ENCODE peak calls at places on chromosomes 12 and 14, in nine cellular contexts. P is heart left ventricle; W is dorsolateral prefrontal cortex; H is CD8-positive, alpha-beta T cell; J is body of pancreas; Q is BE2C; I is WERI-Rb-1; Z is neural progenitor cell; K is lower lobe of right lung. A is an unnamed sample. For H3K27me3, the result is how much of the 10 kb centered on the place peaks cover.

GRCh38 chr12:110349521-110350151 is 53.9 kb downstream of the ANAPC7 start:
- DNase-seq in Q (no peak), W (no peak), Z (no peak), H (peak), J (no peak), K (no peak), P (no peak), I (no peak), A (peak)

GRCh38 chr12:123288751-123289346 is 17.2 kb upstream of the CDK2AP1 start:
- DNase-seq in I (no peak), K (no peak), Z (no peak), Q (no peak), W (no peak), H (no peak), J (no peak), P (no peak), A (no peak)

GRCh38 chr12:54356951-54357356 is 7.3 kb downstream of the GPR84 start:
- DNase-seq in P (no peak), Q (no peak), K (no peak), W (no peak), H (no peak), Z (peak), J (no peak), I (peak), A (no peak)

GRCh38 chr12:88595697-88596096 is 15.4 kb upstream of the KITLG start:
- DNase-seq in H (no peak), K (no peak), J (no peak), P (no peak), Q (no peak), W (no peak), I (no peak), Z (no peak), A (no peak)

GRCh38 chr12:4518106-4518728 is 20.5 kb upstream of the RAD51AP1 start:
- DNase-seq in Z (no peak), P (no peak), W (no peak), K (no peak), H (no peak), I (no peak), Q (no peak), J (no peak), A (no peak)

GRCh38 chr12:41956353-41956752 is 188.3 kb downstream of the GXYLT1 start:
- DNase-seq in W (no peak), Z (no peak), H (no peak), K (no peak), J (no peak), Q (no peak), I (no peak), P (no peak), A (no peak)

GRCh38 chr12:40162022-40162421 is 56.1 kb upstream of the SLC2A13 start:
- DNase-seq in H (no peak), Z (no peak), Q (no peak), P (no peak), J (no peak), I (no peak), W (no peak), K (no peak), A (no peak)

GRCh38 chr14:103886304-103887169 is 39.2 kb upstream of the PPP1R13B start:
- DNase-seq in H (no peak), W (no peak), P (no peak), K (no peak), Z (peak), I (no peak), J (no peak), Q (no peak), A (peak)

GRCh38 chr14:63155511-63156189 is 48.6 kb upstream of the RHOJ start:
- DNase-seq in P (no peak), W (no peak), I (no peak), J (no peak), Q (no peak), H (no peak), Z (no peak), K (no peak), A (no peak)

GRCh38 chr14:104897286-104898194 is 27.1 kb upstream of the PLD4 start:
- DNase-seq in H (no peak), Z (no peak), P (no peak), I (no peak), K (peak), J (peak), W (peak), Q (no peak), A (peak)

GRCh38 chr12:86138770-86139169 is 117.4 kb downstream of the MGAT4C start:
- DNase-seq in K (no peak), Q (no peak), P (no peak), I (no peak), H (no peak), Z (no peak), J (no peak), W (no peak), A (no peak)

GRCh38 chr14:103442288-103442687 is 57.1 kb downstream of the MARK3 start:
- DNase-seq in H (no peak), W (no peak), Q (no peak), I (no peak), P (no peak), J (no peak), Z (no peak), K (no peak), A (no peak)

GRCh38 chr14:91419451-91419850 is 1.8 kb upstream of the CCDC88C start:
- DNase-seq in J (no peak), H (no peak), W (no peak), K (no peak), Z (no peak), I (no peak), P (no peak), Q (no peak), A (no peak)

GRCh38 chr12:25106818-25107217 is 88.1 kb downstream of the DNAI7 start:
- DNase-seq in I (no peak), W (no peak), K (no peak), Z (no peak), J (no peak), Q (no peak), H (no peak), P (no peak), A (no peak)

GRCh38 chr14:58426819-58427288 is 477 bp downstream of the TIMM9 start:
- DNase-seq in Q (peak), P (peak), K (peak), J (peak), I (peak), Z (peak), H (peak), W (peak), A (peak)

GRCh38 chr14:99156814-99157213 is 115.2 kb downstream of the BCL11B start:
- DNase-seq in H (no peak), W (no peak), I (no peak), J (no peak), Z (no peak), P (no peak), Q (no peak), K (no peak), A (peak)

GRCh38 chr12:46884362-46884761 is 58.6 kb upstream of the SLC38A4 start:
- DNase-seq in Q (no peak), J (no peak), K (no peak), P (no peak), W (no peak), Z (no peak), I (no peak), H (no peak), A (no peak)

GRCh38 chr12:3171195-3171591 is 94.0 kb downstream of the TSPAN9 start:
- DNase-seq in I (no peak), J (no peak), Z (no peak), K (no peak), Q (no peak), H (no peak), P (no peak), W (no peak), A (no peak)

GRCh38 chr14:96808619-96809405 is 11.6 kb downstream of the VRK1 start:
- DNase-seq in H (no peak), J (no peak), Q (no peak), Z (no peak), P (no peak), K (no peak), W (no peak), I (no peak), A (no peak)

GRCh38 chr14:65972891-65973290 is 513.3 kb upstream of the CCDC196 start:
- DNase-seq in H (no peak), Z (no peak), Q (no peak), J (no peak), W (no peak), P (no peak), I (no peak), K (no peak), A (no peak)

GRCh38 chr12:126038434-126038833 is 973.2 kb downstream of the AACS start:
- DNase-seq in Z (no peak), Q (no peak), J (no peak), I (no peak), H (no peak), P (no peak), W (no peak), K (no peak), A (no peak)

GRCh38 chr14:74405663-74406062 is 20.3 kb downstream of the SYNDIG1L start:
- DNase-seq in H (no peak), I (no peak), K (peak), Z (no peak), Q (no peak), P (no peak), J (no peak), W (no peak), A (peak)

GRCh38 chr14:74409441-74409840 is 16.6 kb downstream of the SYNDIG1L start:
- DNase-seq in I (no peak), H (no peak), Z (no peak), J (no peak), P (no peak), Q (no peak), K (no peak), W (no peak), A (peak)

GRCh38 chr14:74407021-74407800 is 18.8 kb downstream of the SYNDIG1L start:
- DNase-seq in W (no peak), Z (no peak), K (no peak), P (no peak), I (no peak), J (no peak), Q (no peak), H (no peak), A (peak)

GRCh38 chr14:74408870-74409269 is 17.1 kb downstream of the SYNDIG1L start:
- DNase-seq in P (no peak), K (no peak), H (no peak), J (no peak), Z (no peak), W (no peak), I (no peak), Q (no peak), A (peak)

GRCh38 chr14:74407801-74408154 is 18.2 kb downstream of the SYNDIG1L start:
- DNase-seq in Q (no peak), W (no peak), I (no peak), K (no peak), J (no peak), P (no peak), H (no peak), Z (no peak), A (peak)
- H3K27me3 ChIP-seq in Q (under half), W (under half), I (under half), K (under half), J (under half), P (under half), H (under half), Z (under half), A (under half)

GRCh38 chr14:97824218-97824617 is 1027.0 kb downstream of the VRK1 start:
- DNase-seq in P (no peak), Q (no peak), J (no peak), H (no peak), K (no peak), W (no peak), I (no peak), Z (no peak), A (no peak)

GRCh38 chr14:97820781-97821180 is 1023.6 kb downstream of the VRK1 start:
- DNase-seq in Z (no peak), P (no peak), W (no peak), Q (no peak), H (no peak), K (no peak), I (no peak), J (no peak), A (no peak)
- H3K27me3 ChIP-seq in Z (under half), P (under half), W (under half), Q (under half), H (under half), K (under half), I (under half), J (under half), A (under half)

GRCh38 chr14:62118871-62119270 is 356.7 kb downstream of the SNAPC1 start:
- DNase-seq in K (no peak), I (no peak), Q (no peak), H (no peak), W (no peak), P (no peak), Z (no peak), J (peak), A (no peak)
- H3K27me3 ChIP-seq in K (half or more), I (under half), Q (half or more), H (under half), W (under half), P (under half), Z (half or more), J (under half), A (under half)

DNA sequence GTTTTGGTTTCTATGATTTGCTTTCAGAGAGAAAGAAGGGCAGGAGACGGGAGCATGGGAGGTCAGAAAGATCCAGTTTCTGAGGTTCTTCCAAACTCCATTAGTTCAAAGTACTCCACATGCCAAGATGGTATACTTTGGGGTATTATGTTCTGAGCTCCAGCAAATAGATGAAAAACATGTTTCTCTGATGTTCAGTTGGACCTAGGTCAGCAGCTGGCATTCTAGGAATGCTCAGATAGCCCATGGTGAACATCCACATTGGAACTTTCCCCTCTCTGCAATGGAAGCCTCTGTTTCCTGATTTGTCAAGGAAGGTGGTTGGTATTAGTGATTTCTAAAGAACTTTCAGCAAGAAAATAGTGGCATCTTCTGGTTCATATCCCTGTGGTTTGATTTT is 257.5 kb downstream of the KTN1 start:
- DNase-seq in I (no peak), Z (no peak), Q (no peak), P (no peak), K (no peak), W (no peak), J (no peak), H (no peak), A (no peak)
- H3K27me3 ChIP-seq in I (under half), Z (under half), Q (under half), P (under half), K (under half), W (under half), J (under half), H (under half), A (under half)

GRCh38 chr12:63090716-63091115 is 60.3 kb downstream of the AVPR1A start:
- DNase-seq in Z (no peak), K (no peak), P (no peak), J (no peak), Q (no peak), I (no peak), W (no peak), H (no peak), A (no peak)
- H3K27me3 ChIP-seq in Z (under half), K (under half), P (under half), J (under half), Q (under half), I (under half), W (under half), H (under half), A (under half)

A was measured in H7.